ENCODE peak calls at places on chromosomes 5 and 9, in six cellular contexts. One of them, this sample, is unnamed. For H3K4me1, the result is how much of the 10 kb centered on the place peaks cover.

GRCh38 chr9:126839301-126839700 is 21.1 kb upstream of the ZBTB34 start:
- DNase-seq in mammary epithelial cell: no peak
- DNase-seq in neuronal stem cell: no peak
- DNase-seq in psoas muscle: no peak
- DNase-seq in tibial artery: no peak
- DNase-seq in sigmoid colon: no peak
- DNase-seq in this sample: no peak

GRCh38 chr5:156124713-156125112 is 202.3 kb upstream of the SGCD start:
- DNase-seq in mammary epithelial cell: no peak
- DNase-seq in neuronal stem cell: no peak
- DNase-seq in psoas muscle: no peak
- DNase-seq in tibial artery: no peak
- DNase-seq in sigmoid colon: no peak
- DNase-seq in this sample: no peak

GRCh38 chr5:1164696-1165630 is 36.4 kb upstream of the SLC6A19 start:
- DNase-seq in mammary epithelial cell: no peak
- DNase-seq in neuronal stem cell: no peak
- DNase-seq in psoas muscle: no peak
- DNase-seq in tibial artery: no peak
- DNase-seq in sigmoid colon: no peak
- DNase-seq in this sample: no peak

GRCh38 chr5:179267071-179267670 is 78.1 kb downstream of the ADAMTS2 start:
- DNase-seq in mammary epithelial cell: no peak
- DNase-seq in neuronal stem cell: no peak
- DNase-seq in psoas muscle: no peak
- DNase-seq in tibial artery: peak
- DNase-seq in sigmoid colon: peak
- DNase-seq in this sample: no peak

GRCh38 chr5:176647030-176647869 is at the start of gene TSPAN17:
- DNase-seq in mammary epithelial cell: peak
- DNase-seq in neuronal stem cell: peak
- DNase-seq in psoas muscle: peak
- DNase-seq in tibial artery: peak
- DNase-seq in sigmoid colon: peak
- DNase-seq in this sample: peak

GRCh38 chr9:71746753-71747115 is 21.6 kb downstream of the CEMIP2 start:
- DNase-seq in mammary epithelial cell: no peak
- DNase-seq in neuronal stem cell: no peak
- DNase-seq in psoas muscle: no peak
- DNase-seq in tibial artery: no peak
- DNase-seq in sigmoid colon: no peak
- DNase-seq in this sample: no peak

GRCh38 chr5:139282195-139282557 is 11.4 kb upstream of the MATR3 start:
- DNase-seq in mammary epithelial cell: no peak
- DNase-seq in neuronal stem cell: no peak
- DNase-seq in psoas muscle: no peak
- DNase-seq in tibial artery: no peak
- DNase-seq in sigmoid colon: no peak
- DNase-seq in this sample: no peak

GRCh38 chr5:176776916-176777315 is 33.4 kb upstream of the UNC5A start:
- DNase-seq in mammary epithelial cell: no peak
- DNase-seq in neuronal stem cell: no peak
- DNase-seq in psoas muscle: no peak
- DNase-seq in tibial artery: peak
- DNase-seq in sigmoid colon: peak
- DNase-seq in this sample: no peak

GRCh38 chr5:159405611-159406031 is 75.3 kb upstream of the IL12B start:
- DNase-seq in mammary epithelial cell: no peak
- DNase-seq in neuronal stem cell: no peak
- DNase-seq in psoas muscle: no peak
- DNase-seq in tibial artery: no peak
- DNase-seq in sigmoid colon: no peak
- DNase-seq in this sample: no peak

GRCh38 chr5:179265529-179266290 is 79.6 kb downstream of the ADAMTS2 start:
- DNase-seq in mammary epithelial cell: peak
- DNase-seq in neuronal stem cell: no peak
- DNase-seq in psoas muscle: peak
- DNase-seq in tibial artery: peak
- DNase-seq in sigmoid colon: peak
- DNase-seq in this sample: peak

DNA sequence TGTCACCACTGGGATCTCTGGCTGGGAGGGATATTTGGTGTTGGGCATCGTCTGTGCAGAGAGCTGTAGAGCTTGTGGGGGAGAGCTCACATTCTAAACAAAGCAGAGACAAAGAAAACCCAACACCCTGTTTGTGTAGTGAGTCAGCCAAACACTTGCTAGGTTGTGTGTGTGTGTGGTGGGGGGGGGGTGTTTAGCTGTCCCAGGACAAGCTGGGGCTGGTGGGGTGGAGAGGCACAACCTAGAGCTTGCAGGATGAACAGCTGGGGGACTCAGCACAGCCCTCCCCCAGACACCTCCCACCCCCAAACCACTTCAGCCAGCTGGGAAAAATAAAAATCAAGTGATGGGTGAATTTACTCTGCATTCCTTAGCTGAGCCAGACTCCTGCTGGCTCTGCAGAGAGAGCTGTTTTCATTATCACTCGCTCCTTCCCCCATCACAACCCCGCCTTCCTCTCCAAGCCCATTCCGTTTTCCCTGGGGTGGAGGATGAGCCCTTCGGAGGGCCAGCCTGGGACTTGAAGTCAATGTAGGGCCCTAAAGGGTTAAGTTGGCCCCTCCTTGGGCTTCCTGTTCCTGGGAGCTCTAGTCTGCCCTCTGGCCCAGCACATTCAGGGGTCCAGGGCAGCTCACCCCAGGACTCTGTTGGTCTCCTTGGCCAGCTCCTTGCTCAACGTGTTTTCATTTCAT is 2.6 kb downstream of the OLFML2A start:
- DNase-seq in mammary epithelial cell: peak
- DNase-seq in neuronal stem cell: no peak
- DNase-seq in psoas muscle: peak
- DNase-seq in tibial artery: peak
- DNase-seq in sigmoid colon: peak
- DNase-seq in this sample: no peak
- H3K27ac ChIP-seq in mammary epithelial cell: no peak
- H3K27ac ChIP-seq in neuronal stem cell: no peak
- H3K27ac ChIP-seq in psoas muscle: no peak
- H3K27ac ChIP-seq in tibial artery: no peak
- H3K27ac ChIP-seq in sigmoid colon: peak
- H3K27ac ChIP-seq in this sample: peak

GRCh38 chr5:157821822-157822622 is 36.9 kb downstream of the CLINT1 start:
- DNase-seq in mammary epithelial cell: peak
- DNase-seq in neuronal stem cell: no peak
- DNase-seq in psoas muscle: no peak
- DNase-seq in tibial artery: no peak
- DNase-seq in sigmoid colon: no peak
- DNase-seq in this sample: peak
- H3K4me1 ChIP-seq in mammary epithelial cell: under half
- H3K4me1 ChIP-seq in neuronal stem cell: under half
- H3K4me1 ChIP-seq in psoas muscle: under half
- H3K4me1 ChIP-seq in tibial artery: under half
- H3K4me1 ChIP-seq in sigmoid colon: under half
- H3K4me1 ChIP-seq in this sample: under half

GRCh38 chr9:89381308-89381609 is 63.0 kb downstream of the SECISBP2 start:
- DNase-seq in mammary epithelial cell: no peak
- DNase-seq in neuronal stem cell: no peak
- DNase-seq in psoas muscle: no peak
- DNase-seq in tibial artery: no peak
- DNase-seq in sigmoid colon: no peak
- DNase-seq in this sample: no peak
- H3K27ac ChIP-seq in mammary epithelial cell: no peak
- H3K27ac ChIP-seq in neuronal stem cell: no peak
- H3K27ac ChIP-seq in psoas muscle: no peak
- H3K27ac ChIP-seq in tibial artery: no peak
- H3K27ac ChIP-seq in sigmoid colon: no peak
- H3K27ac ChIP-seq in this sample: no peak

GRCh38 chr5:55467862-55468551 is 66.8 kb downstream of the PLPP1 start:
- DNase-seq in mammary epithelial cell: no peak
- DNase-seq in neuronal stem cell: no peak
- DNase-seq in psoas muscle: no peak
- DNase-seq in tibial artery: no peak
- DNase-seq in sigmoid colon: no peak
- DNase-seq in this sample: no peak

GRCh38 chr5:55471468-55471867 is 63.3 kb downstream of the PLPP1 start:
- DNase-seq in mammary epithelial cell: no peak
- DNase-seq in neuronal stem cell: no peak
- DNase-seq in psoas muscle: no peak
- DNase-seq in tibial artery: no peak
- DNase-seq in sigmoid colon: no peak
- DNase-seq in this sample: no peak

GRCh38 chr5:55469838-55470237 is 64.9 kb downstream of the PLPP1 start:
- DNase-seq in mammary epithelial cell: no peak
- DNase-seq in neuronal stem cell: no peak
- DNase-seq in psoas muscle: no peak
- DNase-seq in tibial artery: no peak
- DNase-seq in sigmoid colon: no peak
- DNase-seq in this sample: no peak

DNA sequence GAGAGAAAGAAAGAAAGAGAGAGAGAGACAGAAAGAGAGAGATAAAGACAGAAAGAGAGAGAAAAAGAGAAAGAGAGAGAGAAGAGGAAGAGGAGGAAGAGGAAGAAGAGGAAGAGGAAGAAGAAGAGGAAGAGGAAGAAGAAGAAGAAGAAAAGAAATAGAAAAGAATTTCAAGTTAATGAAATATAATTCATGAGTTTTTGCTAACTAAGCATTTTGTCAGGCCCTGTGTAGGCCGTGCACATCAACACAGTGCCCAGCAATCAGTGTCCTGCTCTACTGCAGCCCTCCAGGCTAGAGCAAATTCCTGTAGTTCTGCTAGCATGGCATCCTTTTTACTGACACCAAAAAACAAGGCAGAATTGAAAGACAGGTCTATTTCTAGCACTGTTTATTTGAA is 62.1 kb downstream of the PLPP1 start:
- DNase-seq in mammary epithelial cell: no peak
- DNase-seq in neuronal stem cell: no peak
- DNase-seq in psoas muscle: no peak
- DNase-seq in tibial artery: no peak
- DNase-seq in sigmoid colon: no peak
- DNase-seq in this sample: no peak
- H3K4me1 ChIP-seq in mammary epithelial cell: under half
- H3K4me1 ChIP-seq in neuronal stem cell: under half
- H3K4me1 ChIP-seq in psoas muscle: under half
- H3K4me1 ChIP-seq in tibial artery: under half
- H3K4me1 ChIP-seq in sigmoid colon: under half
- H3K4me1 ChIP-seq in this sample: under half

GRCh38 chr9:129351058-129351641 is 173.1 kb upstream of the IER5L start:
- DNase-seq in mammary epithelial cell: no peak
- DNase-seq in neuronal stem cell: peak
- DNase-seq in psoas muscle: no peak
- DNase-seq in tibial artery: no peak
- DNase-seq in sigmoid colon: no peak
- DNase-seq in this sample: no peak
- H3K27ac ChIP-seq in mammary epithelial cell: no peak
- H3K27ac ChIP-seq in neuronal stem cell: peak
- H3K27ac ChIP-seq in psoas muscle: no peak
- H3K27ac ChIP-seq in tibial artery: peak
- H3K27ac ChIP-seq in sigmoid colon: peak
- H3K27ac ChIP-seq in this sample: no peak

GRCh38 chr5:147898875-147899401 is 7.4 kb downstream of the C5orf46 start:
- DNase-seq in mammary epithelial cell: peak
- DNase-seq in neuronal stem cell: no peak
- DNase-seq in psoas muscle: no peak
- DNase-seq in tibial artery: no peak
- DNase-seq in sigmoid colon: no peak
- DNase-seq in this sample: no peak
- H3K4me1 ChIP-seq in mammary epithelial cell: under half
- H3K4me1 ChIP-seq in neuronal stem cell: under half
- H3K4me1 ChIP-seq in psoas muscle: under half
- H3K4me1 ChIP-seq in tibial artery: under half
- H3K4me1 ChIP-seq in sigmoid colon: under half
- H3K4me1 ChIP-seq in this sample: under half

DNA sequence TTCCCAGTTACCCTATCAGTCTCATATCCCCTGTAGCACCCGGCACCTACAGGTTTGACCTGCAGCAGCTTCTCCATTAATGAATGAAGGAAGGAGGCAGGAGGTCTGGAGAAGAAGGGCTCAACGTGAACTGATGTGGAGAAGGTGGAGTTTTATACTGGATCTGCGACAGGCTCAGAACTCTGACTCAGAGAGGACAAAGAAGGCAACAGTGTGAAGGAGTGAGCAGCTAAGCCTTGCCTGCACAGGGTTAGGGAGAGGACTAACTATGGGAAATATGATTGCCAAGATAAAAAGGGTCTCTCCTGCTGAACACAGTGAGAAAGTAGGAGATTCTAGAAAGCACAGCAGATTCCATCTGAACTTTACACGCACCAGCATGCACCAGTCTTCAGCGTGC is 23.6 kb downstream of the RASEF start:
- DNase-seq in mammary epithelial cell: no peak
- DNase-seq in neuronal stem cell: no peak
- DNase-seq in psoas muscle: no peak
- DNase-seq in tibial artery: no peak
- DNase-seq in sigmoid colon: no peak
- DNase-seq in this sample: no peak
- H3K27ac ChIP-seq in mammary epithelial cell: no peak
- H3K27ac ChIP-seq in neuronal stem cell: no peak
- H3K27ac ChIP-seq in psoas muscle: no peak
- H3K27ac ChIP-seq in tibial artery: no peak
- H3K27ac ChIP-seq in sigmoid colon: no peak
- H3K27ac ChIP-seq in this sample: no peak

GRCh38 chr5:150126921-150127265 is 28.8 kb downstream of the PDGFRB start:
- DNase-seq in mammary epithelial cell: no peak
- DNase-seq in neuronal stem cell: no peak
- DNase-seq in psoas muscle: no peak
- DNase-seq in tibial artery: no peak
- DNase-seq in sigmoid colon: no peak
- DNase-seq in this sample: no peak
- H3K4me1 ChIP-seq in mammary epithelial cell: under half
- H3K4me1 ChIP-seq in neuronal stem cell: under half
- H3K4me1 ChIP-seq in psoas muscle: under half
- H3K4me1 ChIP-seq in tibial artery: under half
- H3K4me1 ChIP-seq in sigmoid colon: under half
- H3K4me1 ChIP-seq in this sample: under half

This sample was measured in trophoblast cell.